ENCODE peak calls at places on chromosomes 13 and 19, in six cellular contexts. One of them, this sample, is unnamed. For H3K4me1 and H3K9me3, the result is how much of the 10 kb centered on the place peaks cover.

GRCh38 chr19:33499248-33499647 is 22.3 kb downstream of the PEPD start:
- DNase-seq in IMR-90: no peak
- DNase-seq in ovary: no peak
- DNase-seq in endodermal cell: no peak
- DNase-seq in H9: no peak
- DNase-seq in testis: no peak
- DNase-seq in this sample: no peak

GRCh38 chr13:57629391-57629804 is 2.1 kb upstream of the PCDH17 start:
- DNase-seq in IMR-90: no peak
- DNase-seq in ovary: no peak
- DNase-seq in endodermal cell: no peak
- DNase-seq in H9: no peak
- DNase-seq in testis: peak
- DNase-seq in this sample: no peak

GRCh38 chr13:37666036-37666435 is 67.5 kb upstream of the POSTN start:
- DNase-seq in IMR-90: peak
- DNase-seq in ovary: no peak
- DNase-seq in endodermal cell: no peak
- DNase-seq in H9: no peak
- DNase-seq in testis: no peak
- DNase-seq in this sample: no peak

GRCh38 chr19:632228-633067 is 889 bp downstream of the POLRMT start:
- DNase-seq in IMR-90: peak
- DNase-seq in ovary: no peak
- DNase-seq in endodermal cell: peak
- DNase-seq in H9: peak
- DNase-seq in testis: peak
- DNase-seq in this sample: peak

GRCh38 chr13:23811366-23812027 is 77.7 kb downstream of the MIPEP start:
- DNase-seq in IMR-90: no peak
- DNase-seq in ovary: no peak
- DNase-seq in endodermal cell: no peak
- DNase-seq in H9: no peak
- DNase-seq in testis: no peak
- DNase-seq in this sample: no peak

GRCh38 chr19:48614436-48615144 is at the start of gene FAM83E:
- DNase-seq in IMR-90: no peak
- DNase-seq in ovary: peak
- DNase-seq in endodermal cell: peak
- DNase-seq in H9: peak
- DNase-seq in testis: no peak
- DNase-seq in this sample: no peak

GRCh38 chr19:1135454-1135853 is 31.7 kb downstream of the GPX4 start:
- DNase-seq in IMR-90: no peak
- DNase-seq in ovary: no peak
- DNase-seq in endodermal cell: no peak
- DNase-seq in H9: no peak
- DNase-seq in testis: no peak
- DNase-seq in this sample: no peak

GRCh38 chr19:2986951-2987491 is 9.7 kb downstream of the TLE6 start:
- DNase-seq in IMR-90: no peak
- DNase-seq in ovary: no peak
- DNase-seq in endodermal cell: peak
- DNase-seq in H9: peak
- DNase-seq in testis: no peak
- DNase-seq in this sample: no peak

GRCh38 chr19:33177417-33177976 is 16.6 kb upstream of the LRP3 start:
- DNase-seq in IMR-90: no peak
- DNase-seq in ovary: no peak
- DNase-seq in endodermal cell: peak
- DNase-seq in H9: no peak
- DNase-seq in testis: peak
- DNase-seq in this sample: no peak

GRCh38 chr19:35317464-35318043 is 11.4 kb upstream of the CD22 start:
- DNase-seq in IMR-90: no peak
- DNase-seq in ovary: no peak
- DNase-seq in endodermal cell: no peak
- DNase-seq in H9: no peak
- DNase-seq in testis: no peak
- DNase-seq in this sample: no peak

GRCh38 chr13:43964698-43965097 is 85.0 kb downstream of the LACC1 start:
- DNase-seq in IMR-90: no peak
- DNase-seq in ovary: no peak
- DNase-seq in endodermal cell: no peak
- DNase-seq in H9: no peak
- DNase-seq in testis: no peak
- DNase-seq in this sample: no peak

GRCh38 chr19:19488875-19489690 is 26.3 kb downstream of the TSSK6 start:
- DNase-seq in IMR-90: peak
- DNase-seq in ovary: peak
- DNase-seq in endodermal cell: peak
- DNase-seq in H9: peak
- DNase-seq in testis: peak
- DNase-seq in this sample: peak

GRCh38 chr19:19489804-19490204 is 25.5 kb downstream of the TSSK6 start:
- DNase-seq in IMR-90: no peak
- DNase-seq in ovary: no peak
- DNase-seq in endodermal cell: peak
- DNase-seq in H9: no peak
- DNase-seq in testis: no peak
- DNase-seq in this sample: no peak

GRCh38 chr19:19491321-19492025 is 23.9 kb downstream of the TSSK6 start:
- DNase-seq in IMR-90: no peak
- DNase-seq in ovary: no peak
- DNase-seq in endodermal cell: no peak
- DNase-seq in H9: no peak
- DNase-seq in testis: peak
- DNase-seq in this sample: no peak

GRCh38 chr19:19492026-19492610 is 23.2 kb downstream of the TSSK6 start:
- DNase-seq in IMR-90: no peak
- DNase-seq in ovary: no peak
- DNase-seq in endodermal cell: no peak
- DNase-seq in H9: no peak
- DNase-seq in testis: no peak
- DNase-seq in this sample: no peak

DNA sequence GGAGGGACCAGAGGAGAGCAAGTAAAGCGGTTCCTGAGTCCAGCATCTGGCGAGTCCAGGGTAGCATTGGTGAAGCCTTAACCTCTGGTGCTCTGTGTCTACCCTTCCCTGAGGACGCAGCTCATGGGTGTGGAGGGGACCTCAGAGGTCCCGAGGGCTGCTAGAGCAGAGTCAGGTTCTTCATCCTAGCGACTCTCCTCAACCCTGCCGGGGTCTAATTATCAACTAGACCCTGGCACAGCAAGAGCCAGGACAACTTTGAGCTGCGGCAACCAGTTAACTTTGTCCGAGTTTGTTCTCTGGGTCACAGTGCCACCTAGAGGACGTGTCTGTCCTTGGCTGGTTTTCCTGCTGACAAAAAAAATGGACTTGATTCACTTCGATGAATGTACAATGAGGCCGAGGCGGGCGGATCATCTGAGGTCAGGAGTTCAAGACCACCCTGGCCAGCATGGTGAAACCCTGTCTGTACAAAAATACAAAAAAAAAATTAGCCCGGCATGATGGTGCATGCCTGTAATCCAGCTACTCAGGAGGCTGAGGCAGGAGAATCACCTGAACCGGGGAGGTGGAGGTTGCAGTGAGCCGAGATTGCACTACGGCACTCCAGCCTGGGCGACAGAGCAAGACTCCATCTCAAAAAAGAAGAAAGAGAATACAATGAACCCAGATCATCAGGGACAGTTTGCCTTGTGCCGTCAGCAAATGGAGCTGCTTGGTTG is 24.9 kb downstream of the TSSK6 start:
- DNase-seq in IMR-90: peak
- DNase-seq in ovary: peak
- DNase-seq in endodermal cell: peak
- DNase-seq in H9: peak
- DNase-seq in testis: peak
- DNase-seq in this sample: peak
- H3K4me1 ChIP-seq in IMR-90: under half
- H3K4me1 ChIP-seq in ovary: under half
- H3K4me1 ChIP-seq in endodermal cell: under half
- H3K4me1 ChIP-seq in H9: under half
- H3K4me1 ChIP-seq in testis: half or more
- H3K4me1 ChIP-seq in this sample: under half

GRCh38 chr13:59898066-59898465 is 265.7 kb downstream of the DIAPH3 start:
- DNase-seq in IMR-90: no peak
- DNase-seq in ovary: no peak
- DNase-seq in endodermal cell: no peak
- DNase-seq in H9: no peak
- DNase-seq in testis: no peak
- DNase-seq in this sample: no peak
- TF ChIP-seq CTCF in IMR-90: no peak
- TF ChIP-seq CTCF in ovary: no peak
- TF ChIP-seq CTCF in endodermal cell: no peak
- TF ChIP-seq CTCF in H9: no peak
- TF ChIP-seq CTCF in testis: no peak
- TF ChIP-seq CTCF in this sample: no peak

DNA sequence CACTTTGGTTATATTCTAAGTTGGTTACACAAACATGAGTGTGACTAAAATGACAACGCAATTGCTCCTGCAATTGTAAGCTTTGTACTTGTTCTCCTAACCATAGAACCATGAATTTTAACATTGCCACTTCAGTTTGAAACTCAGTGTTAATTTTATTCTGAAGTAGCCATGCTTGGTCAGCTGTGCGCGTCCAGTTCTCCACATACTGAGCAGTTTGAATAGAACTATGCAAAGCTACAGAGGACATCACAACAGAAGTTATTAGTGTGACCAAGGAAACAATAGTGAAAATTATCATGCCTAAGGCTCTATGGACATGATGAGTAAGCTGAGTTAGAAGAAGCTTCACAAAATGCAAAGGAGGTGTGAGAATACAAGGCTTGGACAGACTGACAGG is 19.6 kb upstream of the ZNF100 start:
- DNase-seq in IMR-90: no peak
- DNase-seq in ovary: no peak
- DNase-seq in endodermal cell: no peak
- DNase-seq in H9: no peak
- DNase-seq in testis: no peak
- DNase-seq in this sample: no peak
- H3K9me3 ChIP-seq in IMR-90: under half
- H3K9me3 ChIP-seq in ovary: under half
- H3K9me3 ChIP-seq in endodermal cell: under half
- H3K9me3 ChIP-seq in H9: under half
- H3K9me3 ChIP-seq in testis: under half
- H3K9me3 ChIP-seq in this sample: under half

DNA sequence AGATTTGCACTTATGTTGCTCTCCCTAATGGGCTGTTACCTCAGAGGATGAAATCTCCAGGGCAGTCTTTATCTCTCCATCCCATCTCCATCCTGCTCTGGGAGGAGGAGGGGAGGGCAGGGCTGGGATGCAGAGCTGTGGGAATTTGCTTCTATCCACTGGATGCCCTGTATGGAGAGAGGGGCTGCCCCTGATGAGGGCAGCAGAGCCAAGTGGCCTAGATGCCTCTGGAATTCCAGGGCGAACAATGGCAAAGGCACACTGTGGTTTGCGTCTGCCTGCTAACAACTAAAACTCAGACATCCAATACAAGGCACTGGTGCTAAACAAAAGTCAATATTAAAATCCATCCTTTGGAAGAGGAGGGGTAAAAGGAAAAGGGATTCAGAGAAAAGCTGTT is 165.1 kb downstream of the COG6 start:
- DNase-seq in IMR-90: no peak
- DNase-seq in ovary: no peak
- DNase-seq in endodermal cell: no peak
- DNase-seq in H9: no peak
- DNase-seq in testis: no peak
- DNase-seq in this sample: no peak
- H3K4me1 ChIP-seq in IMR-90: under half
- H3K4me1 ChIP-seq in ovary: under half
- H3K4me1 ChIP-seq in endodermal cell: under half
- H3K4me1 ChIP-seq in H9: under half
- H3K4me1 ChIP-seq in testis: under half
- H3K4me1 ChIP-seq in this sample: under half

GRCh38 chr13:96003304-96003703 is 49.9 kb downstream of the UGGT2 start:
- DNase-seq in IMR-90: no peak
- DNase-seq in ovary: no peak
- DNase-seq in endodermal cell: peak
- DNase-seq in H9: no peak
- DNase-seq in testis: no peak
- DNase-seq in this sample: peak
- TF ChIP-seq CTCF in IMR-90: no peak
- TF ChIP-seq CTCF in ovary: no peak
- TF ChIP-seq CTCF in endodermal cell: peak
- TF ChIP-seq CTCF in H9: peak
- TF ChIP-seq CTCF in testis: no peak
- TF ChIP-seq CTCF in this sample: no peak

GRCh38 chr19:44254496-44254895 is 5.2 kb upstream of the ZNF233 start:
- DNase-seq in IMR-90: no peak
- DNase-seq in ovary: no peak
- DNase-seq in endodermal cell: no peak
- DNase-seq in H9: no peak
- DNase-seq in testis: no peak
- DNase-seq in this sample: no peak
- H3K9me3 ChIP-seq in IMR-90: under half
- H3K9me3 ChIP-seq in ovary: under half
- H3K9me3 ChIP-seq in endodermal cell: half or more
- H3K9me3 ChIP-seq in H9: under half
- H3K9me3 ChIP-seq in testis: under half
- H3K9me3 ChIP-seq in this sample: under half

GRCh38 chr13:113903912-113904311 is 40.0 kb upstream of the GAS6 start:
- DNase-seq in IMR-90: no peak
- DNase-seq in ovary: no peak
- DNase-seq in endodermal cell: peak
- DNase-seq in H9: no peak
- DNase-seq in testis: no peak
- DNase-seq in this sample: no peak
- H3K4me1 ChIP-seq in IMR-90: under half
- H3K4me1 ChIP-seq in ovary: under half
- H3K4me1 ChIP-seq in endodermal cell: under half
- H3K4me1 ChIP-seq in H9: under half
- H3K4me1 ChIP-seq in testis: under half
- H3K4me1 ChIP-seq in this sample: under half